ENCODE peak calls at places on chromosomes 12 and 14, in seven cellular contexts. H is GM13977; M is H7; T is M059J; P is stromal cell of bone marrow; Z is activated CD4-positive, alpha-beta T cell treated with anti-CD3 and anti-CD28 coated beads, Interleukin-2, amount 50 U/mL, for 4 hours; Q is heart right ventricle. G is an unnamed sample.
A peak's percentile ranks its signal among the peaks of the same experiment; 100 is the strongest.

GRCh38 chr12:49684310-49684854 is 22.8 kb downstream of the FMNL3 start:
- DNase-seq in H (no peak), Z (no peak), M (no peak), Q (no peak), T (no peak), P (no peak), G (no peak)

GRCh38 chr14:30974628-30975027 is 50.8 kb upstream of the AP4S1 start:
- DNase-seq in Z (no peak), P (peak; percentile 13), M (no peak), H (no peak), T (peak; percentile 55), Q (no peak), G (peak; percentile 34)

GRCh38 chr14:39219075-39219499 is 14.6 kb upstream of the MIA2 start:
- DNase-seq in Q (no peak), P (no peak), Z (no peak), M (no peak), H (no peak), T (peak; percentile 94), G (peak; percentile 2)

GRCh38 chr12:116609715-116610114 is 50.5 kb downstream of the MAP1LC3B2 start:
- DNase-seq in Z (no peak), P (no peak), H (no peak), T (no peak), M (no peak), Q (no peak), G (no peak)

GRCh38 chr14:94048676-94049624 is 22.8 kb downstream of the OTUB2 start:
- DNase-seq in Q (no peak), M (no peak), P (no peak), Z (no peak), H (no peak), T (no peak), G (no peak)

GRCh38 chr12:13229504-13229903 is 33.0 kb downstream of the EMP1 start:
- DNase-seq in P (no peak), H (no peak), Z (no peak), T (no peak), M (peak; percentile 43), Q (no peak), G (no peak)

GRCh38 chr12:93851245-93851665 is 174.1 kb downstream of the CRADD start:
- DNase-seq in P (no peak), M (no peak), Q (no peak), H (no peak), Z (no peak), T (no peak), G (no peak)

GRCh38 chr14:69636051-69636639 is 24.7 kb downstream of the SUSD6 start:
- DNase-seq in H (no peak), Z (peak; percentile 51), T (no peak), P (no peak), M (no peak), Q (peak; percentile 25), G (no peak)

GRCh38 chr12:10136637-10137205 is 6.7 kb upstream of the CLEC7A start:
- DNase-seq in Z (no peak), T (peak; percentile 69), M (no peak), P (no peak), Q (no peak), H (no peak), G (no peak)

GRCh38 chr12:6535960-6536847 is 1.9 kb downstream of the GAPDH start:
- DNase-seq in T (no peak), Q (no peak), H (no peak), P (no peak), Z (no peak), M (peak; percentile 37), G (no peak)

GRCh38 chr12:55659486-55660385 is 23.0 kb downstream of the OR10P1 start:
- DNase-seq in M (no peak), H (no peak), P (peak; percentile 18), Z (no peak), T (peak; percentile 46), Q (peak; percentile 66), G (peak; percentile 9)

GRCh38 chr12:11823043-11823442 is 173.6 kb downstream of the ETV6 start:
- DNase-seq in H (no peak), Q (no peak), M (no peak), Z (no peak), T (peak; percentile 34), P (no peak), G (peak; percentile 84)

GRCh38 chr12:118428643-118429042 is 52.3 kb downstream of the SUDS3 start:
- DNase-seq in Z (no peak), T (no peak), H (no peak), Q (no peak), M (no peak), P (no peak), G (no peak)

GRCh38 chr12:78418919-78419318 is 445.7 kb upstream of the SYT1 start:
- DNase-seq in Q (no peak), H (no peak), T (no peak), Z (no peak), P (no peak), M (no peak), G (no peak)

GRCh38 chr14:23117371-23118020 is 1.6 kb downstream of the CEBPE start:
- DNase-seq in H (no peak), Z (no peak), Q (no peak), M (peak; percentile 63), P (no peak), T (no peak), G (no peak)

GRCh38 chr14:56378046-56378445 is 201.6 kb upstream of the TMEM260 start:
- DNase-seq in M (no peak), Q (no peak), H (no peak), Z (no peak), T (no peak), P (no peak), G (peak; percentile 3)

GRCh38 chr14:92897922-92898599 is 24.9 kb upstream of the CHGA start:
- DNase-seq in Q (no peak), Z (peak; percentile 25), M (no peak), P (no peak), H (no peak), T (no peak), G (no peak)